ENCODE peak calls at places on chromosomes 16 and 17, in five cellular contexts. J is lung, W is fibroblast of lung, Q is breast epithelium, M is A549. K is an unnamed sample. For H3K4me1, the result is how much of the 10 kb centered on the place peaks cover.

GRCh38 chr17:8110907-8111306 is 7.4 kb downstream of the ALOXE3 start:
- DNase-seq in J (no peak), W (no peak), Q (no peak), M (no peak), K (no peak)

GRCh38 chr16:15907863-15908478 is 19.6 kb upstream of the CEP20 start:
- DNase-seq in J (peak), W (no peak), Q (no peak), M (peak), K (no peak)

GRCh38 chr16:83336630-83337029 is 471.1 kb upstream of the HSBP1 start:
- DNase-seq in J (no peak), W (peak), Q (no peak), M (no peak), K (no peak)

GRCh38 chr16:11506816-11507305 is 79.9 kb downstream of the LITAF start:
- DNase-seq in J (no peak), W (no peak), Q (no peak), M (no peak), K (no peak)

GRCh38 chr16:89709716-89710480 is 8.4 kb upstream of the SPATA2L start:
- DNase-seq in J (no peak), W (no peak), Q (no peak), M (no peak), K (no peak)

GRCh38 chr17:63247706-63248105 is 198.4 kb downstream of the CYB561 start:
- DNase-seq in J (no peak), W (peak), Q (no peak), M (no peak), K (no peak)

GRCh38 chr17:76585048-76585648 is 512 bp downstream of the ST6GALNAC2 start:
- DNase-seq in J (no peak), W (no peak), Q (no peak), M (no peak), K (no peak)

GRCh38 chr17:58281511-58282011 is 826 bp upstream of the MPO start:
- DNase-seq in J (no peak), W (no peak), Q (no peak), M (no peak), K (no peak)

GRCh38 chr17:15233022-15233805 is 31.9 kb downstream of the PMP22 start:
- DNase-seq in J (no peak), W (peak), Q (no peak), M (peak), K (no peak)

GRCh38 chr17:16255481-16255901 is 38.5 kb downstream of the PIGL start:
- DNase-seq in J (peak), W (peak), Q (no peak), M (no peak), K (no peak)

GRCh38 chr16:70433456-70434103 is 5.3 kb downstream of the ST3GAL2 start:
- DNase-seq in J (peak), W (peak), Q (no peak), M (peak), K (no peak)

GRCh38 chr17:3681565-3681964 is 13.0 kb downstream of the EMC6 start:
- DNase-seq in J (no peak), W (no peak), Q (no peak), M (no peak), K (no peak)

GRCh38 chr17:31052187-31052889 is 42.4 kb upstream of the NF1 start:
- DNase-seq in J (peak), W (peak), Q (peak), M (peak), K (no peak)

GRCh38 chr17:44872131-44872768 is 24.6 kb downstream of the HIGD1B start:
- DNase-seq in J (no peak), W (no peak), Q (no peak), M (no peak), K (peak)

GRCh38 chr16:3274490-3274889 is 8.8 kb upstream of the ZNF263 start:
- DNase-seq in J (no peak), W (no peak), Q (no peak), M (no peak), K (no peak)

GRCh38 chr17:7836596-7837374 is 2.8 kb downstream of the KDM6B start:
- DNase-seq in J (peak), W (peak), Q (peak), M (peak), K (peak)

GRCh38 chr17:35486920-35487727 is 38.6 kb upstream of the SLFN13 start:
- DNase-seq in J (peak), W (peak), Q (peak), M (no peak), K (no peak)

GRCh38 chr16:3220839-3221238 is 14.1 kb downstream of the ZNF200 start:
- DNase-seq in J (no peak), W (no peak), Q (no peak), M (no peak), K (no peak)

GRCh38 chr17:59558953-59559352 is 6.5 kb upstream of the DHX40 start:
- DNase-seq in J (no peak), W (peak), Q (no peak), M (no peak), K (no peak)

GRCh38 chr17:39016193-39017153 is 49.3 kb upstream of the FBXO47 start:
- DNase-seq in J (no peak), W (no peak), Q (no peak), M (no peak), K (no peak)

GRCh38 chr17:35846055-35846809 is 22.5 kb downstream of the HEATR9 start:
- DNase-seq in J (no peak), W (no peak), Q (no peak), M (no peak), K (no peak)

GRCh38 chr17:77959926-77960521 is 1.5 kb downstream of the TNRC6C start:
- DNase-seq in J (no peak), W (peak), Q (no peak), M (no peak), K (peak)

DNA sequence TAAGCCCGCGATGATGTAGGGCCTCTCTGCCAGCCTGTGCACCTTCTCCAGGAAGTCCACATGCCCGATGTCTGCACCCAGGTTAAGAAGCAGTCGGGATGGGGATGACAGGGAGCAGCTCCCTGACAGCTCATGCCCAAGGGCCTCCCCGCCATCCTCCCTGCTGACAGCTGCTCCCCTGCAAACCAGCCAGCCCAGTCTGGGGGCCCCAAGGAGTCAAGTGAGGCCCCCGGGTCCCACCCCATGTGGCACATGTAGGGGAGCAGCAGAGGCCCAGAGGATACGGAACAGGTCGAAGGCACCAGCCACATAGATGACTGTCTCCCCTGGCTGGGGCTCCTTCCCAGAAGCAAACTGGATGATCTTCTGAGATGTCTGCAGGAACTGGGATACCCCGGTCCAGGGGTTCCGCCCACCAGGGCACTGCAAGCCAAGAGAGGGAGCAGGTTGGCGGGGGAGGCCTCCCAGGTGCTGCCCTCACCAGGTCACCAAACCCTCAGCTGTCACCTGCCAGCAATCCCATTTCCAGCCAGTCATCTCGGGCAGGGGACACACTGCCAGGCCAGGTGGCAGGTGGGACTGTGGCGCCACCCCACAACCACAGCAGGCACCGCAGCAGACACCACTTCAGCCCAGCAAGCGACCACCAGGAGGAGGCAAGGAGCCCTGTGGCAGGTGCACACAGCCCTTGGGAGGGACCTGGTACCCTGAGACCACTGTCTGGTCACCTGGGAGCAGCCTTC is 4.6 kb downstream of the PCYT2 start:
- DNase-seq in J (no peak), W (no peak), Q (no peak), M (peak), K (no peak)
- TF ChIP-seq CTCF in J (no peak), W (no peak), Q (no peak), M (no peak), K (no peak)

GRCh38 chr17:40608061-40608581 is 39.5 kb downstream of the SMARCE1 start:
- DNase-seq in J (peak), W (no peak), Q (no peak), M (no peak), K (peak)
- H3K4me1 ChIP-seq in J (under half), W (under half), Q (under half), M (under half), K (under half)

DNA sequence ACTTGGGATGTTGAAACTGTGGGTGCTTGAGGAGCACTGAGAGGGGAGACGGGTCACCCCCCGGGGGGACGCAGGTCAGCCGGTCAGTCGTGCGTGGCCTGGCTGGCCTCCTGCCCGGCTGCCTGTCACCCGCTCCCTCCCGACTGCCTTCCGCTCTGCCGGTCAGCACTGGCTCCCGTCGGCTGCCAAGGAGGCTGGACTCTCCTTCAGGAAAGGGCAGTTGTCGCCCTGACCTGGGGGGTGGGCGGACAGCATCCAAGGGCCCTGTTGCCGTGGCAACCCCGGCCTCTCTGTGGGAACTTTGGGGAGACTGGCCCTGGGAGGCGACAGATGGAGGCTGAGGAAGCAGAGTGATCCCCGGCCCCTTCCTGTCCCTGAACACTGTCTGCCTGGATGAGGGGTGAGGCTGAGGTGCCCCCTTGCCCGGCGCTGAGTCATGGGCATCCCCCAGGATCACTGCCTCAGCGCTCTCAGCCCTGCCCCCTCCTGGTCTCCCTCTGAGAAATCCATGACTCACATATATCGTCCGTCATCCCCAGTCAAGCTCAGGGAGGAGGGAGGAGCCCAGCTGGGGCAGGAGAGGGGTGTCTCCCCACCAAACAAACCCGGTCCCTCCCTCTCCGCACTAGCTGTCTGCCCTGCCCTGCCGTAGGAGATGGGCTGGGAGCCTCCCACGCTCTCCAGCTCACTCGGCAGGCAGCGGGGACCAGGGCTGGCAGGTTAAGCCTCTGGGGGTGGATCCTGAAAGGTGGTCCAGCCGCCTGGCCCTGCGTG is at the start of gene ADGRG1:
- DNase-seq in J (peak), W (peak), Q (peak), M (peak), K (no peak)
- TF ChIP-seq CTCF in J (no peak), W (peak), Q (no peak), M (no peak), K (no peak)

DNA sequence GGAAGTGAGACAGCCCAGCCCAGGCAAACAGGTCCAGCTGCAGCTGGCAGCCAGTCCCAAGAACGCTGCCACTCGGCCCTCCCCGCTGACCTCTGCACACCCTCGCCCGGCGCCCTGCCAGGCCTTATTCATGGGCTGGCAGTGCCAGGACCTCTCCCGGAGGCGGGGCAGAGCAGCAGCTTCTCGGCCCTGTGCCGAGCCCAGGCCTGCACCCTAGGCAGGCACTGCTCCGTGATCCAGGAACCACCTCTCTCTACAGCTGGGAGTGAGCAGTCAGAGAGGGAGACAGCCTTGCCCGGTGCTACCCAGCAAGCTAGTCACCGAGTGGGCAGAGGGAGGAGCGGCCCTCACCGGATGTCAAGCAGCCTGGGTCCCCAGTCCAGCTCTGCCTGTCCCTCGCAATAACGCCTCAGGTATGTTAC is 79.9 kb upstream of the CBX4 start:
- DNase-seq in J (peak), W (no peak), Q (peak), M (peak), K (no peak)
- H3K4me1 ChIP-seq in J (under half), W (under half), Q (under half), M (under half), K (under half)

GRCh38 chr16:27644165-27644564 is 94.2 kb downstream of the KATNIP start:
- DNase-seq in J (no peak), W (no peak), Q (no peak), M (no peak), K (no peak)

GRCh38 chr16:27641260-27641659 is 91.3 kb downstream of the KATNIP start:
- DNase-seq in J (no peak), W (no peak), Q (no peak), M (peak), K (no peak)

GRCh38 chr16:27640277-27640600 is 90.3 kb downstream of the KATNIP start:
- DNase-seq in J (no peak), W (no peak), Q (peak), M (no peak), K (no peak)

GRCh38 chr16:27639588-27640276 is 89.8 kb downstream of the KATNIP start:
- DNase-seq in J (no peak), W (peak), Q (no peak), M (peak), K (no peak)

DNA sequence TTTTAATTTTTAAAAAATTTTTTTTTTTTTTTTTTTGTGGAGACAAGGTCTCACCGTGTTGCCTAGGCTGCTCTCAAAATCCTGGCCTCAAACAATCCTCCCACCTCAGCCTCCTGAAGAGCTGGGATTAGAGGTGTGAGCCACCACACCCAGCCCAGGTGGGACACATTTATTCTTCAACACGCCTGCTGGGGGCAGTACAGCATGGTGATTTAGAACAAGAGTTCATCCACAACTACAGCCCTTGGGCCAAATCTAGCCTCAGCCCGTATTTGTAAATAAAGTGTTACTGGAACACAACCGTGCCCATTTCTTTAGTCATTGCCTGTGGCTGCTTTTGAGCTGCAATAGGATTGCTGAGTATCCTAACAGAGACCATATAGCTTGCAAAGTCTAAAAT is 92.8 kb downstream of the KATNIP start:
- DNase-seq in J (no peak), W (peak), Q (no peak), M (peak), K (no peak)
- TF ChIP-seq CTCF in J (no peak), W (peak), Q (no peak), M (no peak), K (no peak)

GRCh38 chr16:87185983-87186382 is 131.2 kb downstream of the C16orf95 start:
- DNase-seq in J (no peak), W (no peak), Q (no peak), M (no peak), K (no peak)
- H3K4me1 ChIP-seq in J (under half), W (under half), Q (under half), M (under half), K (under half)

DNA sequence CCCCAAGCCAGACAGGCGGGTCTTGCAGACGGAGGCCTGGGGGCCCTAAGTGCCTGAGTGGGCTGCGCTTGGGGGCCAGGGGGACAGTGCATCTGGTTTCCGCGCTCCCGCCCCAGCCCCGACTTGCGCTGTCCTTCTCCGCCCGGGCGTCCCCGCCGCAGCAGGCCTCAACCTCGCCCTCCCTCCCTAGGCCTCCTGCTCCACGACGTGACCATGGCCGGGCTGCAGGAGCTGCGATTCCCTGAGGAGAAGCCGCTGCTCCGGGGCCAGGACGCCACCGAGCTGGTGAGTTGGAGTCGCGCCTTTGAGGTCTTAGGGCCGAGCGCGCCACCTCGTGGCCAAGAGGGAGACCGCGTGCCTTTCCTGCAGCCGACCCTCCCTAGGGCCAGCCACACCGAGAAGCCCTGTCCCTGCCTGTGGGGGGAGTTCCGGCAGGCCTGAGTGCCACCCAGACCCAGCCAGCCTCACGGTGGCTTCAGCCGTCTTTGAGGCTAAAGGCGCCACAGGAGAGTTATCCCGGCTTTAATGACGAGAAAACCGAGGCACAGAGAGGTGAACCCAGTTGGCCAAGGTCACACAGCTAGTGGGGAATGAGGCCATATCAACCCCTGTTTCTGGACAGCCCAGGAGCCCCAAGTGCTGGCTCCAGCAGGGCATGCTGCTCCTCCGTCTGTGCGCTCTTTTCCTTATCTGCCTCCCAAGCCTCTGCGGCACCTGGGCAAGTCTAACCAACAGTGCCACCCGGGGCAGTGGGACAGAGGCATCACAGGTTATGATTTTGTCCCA is 12.2 kb upstream of the NDRG4 start:
- DNase-seq in J (peak), W (peak), Q (peak), M (peak), K (no peak)
- TF ChIP-seq CTCF in J (peak), W (peak), Q (peak), M (peak), K (peak)

GRCh38 chr16:81639348-81639747 is 139.7 kb upstream of the PLCG2 start:
- DNase-seq in J (no peak), W (no peak), Q (no peak), M (no peak), K (no peak)

GRCh38 chr16:81635336-81635947 is 143.6 kb upstream of the PLCG2 start:
- DNase-seq in J (no peak), W (no peak), Q (no peak), M (no peak), K (no peak)

GRCh38 chr16:81638286-81638945 is 140.7 kb upstream of the PLCG2 start:
- DNase-seq in J (no peak), W (no peak), Q (no peak), M (no peak), K (no peak)

GRCh38 chr16:81636298-81636960 is 142.7 kb upstream of the PLCG2 start:
- DNase-seq in J (no peak), W (no peak), Q (no peak), M (no peak), K (no peak)

GRCh38 chr16:81637336-81638235 is 141.5 kb upstream of the PLCG2 start:
- DNase-seq in J (no peak), W (no peak), Q (no peak), M (no peak), K (no peak)
- H3K4me1 ChIP-seq in J (under half), W (under half), Q (under half), M (half or more), K (under half)

GRCh38 chr16:87570938-87571867 is 31.1 kb upstream of the JPH3 start:
- DNase-seq in J (peak), W (peak), Q (no peak), M (peak), K (no peak)
- TF ChIP-seq CTCF in J (no peak), W (peak), Q (no peak), M (peak), K (peak)

DNA sequence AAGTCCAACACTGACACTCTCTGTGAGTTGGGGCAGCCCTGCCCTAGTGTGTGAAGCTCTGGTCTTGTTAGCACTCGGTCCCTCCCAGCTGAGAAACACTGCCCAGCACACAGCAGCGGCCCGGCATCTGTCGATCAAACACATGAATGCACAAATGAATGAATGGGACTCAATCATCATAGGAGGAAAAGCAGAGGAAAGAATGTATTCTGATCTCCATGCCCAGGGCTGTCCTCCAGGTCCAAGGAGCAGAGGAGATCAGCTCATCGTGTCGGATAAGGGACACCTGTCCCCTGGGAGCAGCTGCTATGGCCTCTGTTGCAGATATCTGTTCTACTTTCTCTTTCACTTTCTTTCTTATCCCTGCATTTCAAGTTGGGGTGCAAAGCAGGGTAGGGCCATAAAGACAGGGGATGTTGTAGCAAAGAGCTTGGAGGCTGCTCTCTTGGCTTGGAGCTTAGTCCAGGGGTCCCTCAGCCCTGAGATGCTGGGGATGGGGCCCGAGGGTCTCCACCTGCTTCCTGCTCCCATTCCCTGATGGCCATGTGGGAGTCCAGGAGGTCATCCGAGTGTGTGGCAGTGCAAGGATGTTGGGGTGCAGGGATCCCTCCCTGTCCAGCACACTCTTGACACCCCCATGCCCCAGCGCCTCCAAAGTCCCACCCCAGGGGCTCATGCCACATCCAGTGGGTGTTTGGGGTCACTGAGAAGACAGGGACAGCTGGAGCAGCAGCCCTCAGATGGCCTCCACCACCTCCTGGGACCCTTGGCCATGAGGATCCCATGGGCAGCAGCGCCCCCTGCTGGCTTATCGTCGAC is 88.2 kb downstream of the IRF8 start:
- DNase-seq in J (no peak), W (no peak), Q (no peak), M (no peak), K (no peak)
- H3K4me1 ChIP-seq in J (under half), W (under half), Q (under half), M (under half), K (under half)